ENCODE peak calls at places on chromosome 10, in ten cellular contexts. One of them, this sample, is unnamed.

GRCh38 chr10:121739114-121739513 is 140.9 kb upstream of the FGFR2 start:
- DNase-seq in astrocyte of the spinal cord: no peak
- DNase-seq in type B pancreatic cell: no peak
- DNase-seq in anterior cingulate cortex: no peak
- DNase-seq in NCI-H1417 treated with DMSO at 0.1 percent for 48 hours: no peak
- DNase-seq in foreskin fibroblast: no peak
- DNase-seq in dermis microvascular lymphatic vessel endothelial cell: no peak
- DNase-seq in KG1: no peak
- DNase-seq in stimulated activated CD4-positive, alpha-beta T cell treated with anti-CD3 and anti-CD28 coated beads, Interleukin-2, amount 100 ng/mL, for 48 hours: no peak
- DNase-seq in cardiac muscle cell: no peak
- DNase-seq in this sample: no peak

GRCh38 chr10:24821986-24822385 is 98.3 kb upstream of the ARHGAP21 start:
- DNase-seq in astrocyte of the spinal cord: no peak
- DNase-seq in type B pancreatic cell: no peak
- DNase-seq in anterior cingulate cortex: no peak
- DNase-seq in NCI-H1417 treated with DMSO at 0.1 percent for 48 hours: no peak
- DNase-seq in foreskin fibroblast: peak
- DNase-seq in dermis microvascular lymphatic vessel endothelial cell: no peak
- DNase-seq in KG1: no peak
- DNase-seq in stimulated activated CD4-positive, alpha-beta T cell treated with anti-CD3 and anti-CD28 coated beads, Interleukin-2, amount 100 ng/mL, for 48 hours: no peak
- DNase-seq in cardiac muscle cell: no peak
- DNase-seq in this sample: no peak

GRCh38 chr10:89632824-89633223 is 12.2 kb downstream of the PANK1 start:
- DNase-seq in astrocyte of the spinal cord: no peak
- DNase-seq in type B pancreatic cell: no peak
- DNase-seq in anterior cingulate cortex: no peak
- DNase-seq in NCI-H1417 treated with DMSO at 0.1 percent for 48 hours: no peak
- DNase-seq in foreskin fibroblast: no peak
- DNase-seq in dermis microvascular lymphatic vessel endothelial cell: no peak
- DNase-seq in KG1: no peak
- DNase-seq in stimulated activated CD4-positive, alpha-beta T cell treated with anti-CD3 and anti-CD28 coated beads, Interleukin-2, amount 100 ng/mL, for 48 hours: no peak
- DNase-seq in cardiac muscle cell: no peak
- DNase-seq in this sample: no peak

GRCh38 chr10:58778966-58779365 is 266.3 kb downstream of the BICC1 start:
- DNase-seq in astrocyte of the spinal cord: no peak
- DNase-seq in type B pancreatic cell: no peak
- DNase-seq in anterior cingulate cortex: no peak
- DNase-seq in NCI-H1417 treated with DMSO at 0.1 percent for 48 hours: no peak
- DNase-seq in foreskin fibroblast: no peak
- DNase-seq in dermis microvascular lymphatic vessel endothelial cell: no peak
- DNase-seq in KG1: no peak
- DNase-seq in stimulated activated CD4-positive, alpha-beta T cell treated with anti-CD3 and anti-CD28 coated beads, Interleukin-2, amount 100 ng/mL, for 48 hours: no peak
- DNase-seq in cardiac muscle cell: no peak
- DNase-seq in this sample: no peak

GRCh38 chr10:128040096-128040495 is 86.1 kb downstream of the MKI67 start:
- DNase-seq in astrocyte of the spinal cord: no peak
- DNase-seq in type B pancreatic cell: no peak
- DNase-seq in anterior cingulate cortex: no peak
- DNase-seq in NCI-H1417 treated with DMSO at 0.1 percent for 48 hours: no peak
- DNase-seq in foreskin fibroblast: no peak
- DNase-seq in dermis microvascular lymphatic vessel endothelial cell: no peak
- DNase-seq in KG1: no peak
- DNase-seq in stimulated activated CD4-positive, alpha-beta T cell treated with anti-CD3 and anti-CD28 coated beads, Interleukin-2, amount 100 ng/mL, for 48 hours: no peak
- DNase-seq in cardiac muscle cell: no peak
- DNase-seq in this sample: no peak

GRCh38 chr10:132301371-132302330 is 6.1 kb downstream of the STK32C start:
- DNase-seq in astrocyte of the spinal cord: no peak
- DNase-seq in type B pancreatic cell: no peak
- DNase-seq in anterior cingulate cortex: no peak
- DNase-seq in NCI-H1417 treated with DMSO at 0.1 percent for 48 hours: no peak
- DNase-seq in foreskin fibroblast: no peak
- DNase-seq in dermis microvascular lymphatic vessel endothelial cell: no peak
- DNase-seq in KG1: no peak
- DNase-seq in stimulated activated CD4-positive, alpha-beta T cell treated with anti-CD3 and anti-CD28 coated beads, Interleukin-2, amount 100 ng/mL, for 48 hours: no peak
- DNase-seq in cardiac muscle cell: no peak
- DNase-seq in this sample: no peak

GRCh38 chr10:1255166-1255565 is 199.0 kb downstream of the WDR37 start:
- DNase-seq in astrocyte of the spinal cord: no peak
- DNase-seq in type B pancreatic cell: no peak
- DNase-seq in anterior cingulate cortex: no peak
- DNase-seq in NCI-H1417 treated with DMSO at 0.1 percent for 48 hours: no peak
- DNase-seq in foreskin fibroblast: no peak
- DNase-seq in dermis microvascular lymphatic vessel endothelial cell: no peak
- DNase-seq in KG1: no peak
- DNase-seq in stimulated activated CD4-positive, alpha-beta T cell treated with anti-CD3 and anti-CD28 coated beads, Interleukin-2, amount 100 ng/mL, for 48 hours: no peak
- DNase-seq in cardiac muscle cell: no peak
- DNase-seq in this sample: no peak

GRCh38 chr10:132425029-132425758 is 28.2 kb downstream of the PWWP2B start:
- DNase-seq in astrocyte of the spinal cord: no peak
- DNase-seq in type B pancreatic cell: no peak
- DNase-seq in anterior cingulate cortex: no peak
- DNase-seq in NCI-H1417 treated with DMSO at 0.1 percent for 48 hours: no peak
- DNase-seq in foreskin fibroblast: no peak
- DNase-seq in dermis microvascular lymphatic vessel endothelial cell: no peak
- DNase-seq in KG1: no peak
- DNase-seq in stimulated activated CD4-positive, alpha-beta T cell treated with anti-CD3 and anti-CD28 coated beads, Interleukin-2, amount 100 ng/mL, for 48 hours: no peak
- DNase-seq in cardiac muscle cell: no peak
- DNase-seq in this sample: no peak

GRCh38 chr10:51097546-51097945 is 23.3 kb downstream of the PRKG1 start:
- DNase-seq in astrocyte of the spinal cord: no peak
- DNase-seq in type B pancreatic cell: no peak
- DNase-seq in anterior cingulate cortex: no peak
- DNase-seq in NCI-H1417 treated with DMSO at 0.1 percent for 48 hours: no peak
- DNase-seq in foreskin fibroblast: no peak
- DNase-seq in dermis microvascular lymphatic vessel endothelial cell: no peak
- DNase-seq in KG1: no peak
- DNase-seq in stimulated activated CD4-positive, alpha-beta T cell treated with anti-CD3 and anti-CD28 coated beads, Interleukin-2, amount 100 ng/mL, for 48 hours: no peak
- DNase-seq in cardiac muscle cell: no peak
- DNase-seq in this sample: no peak

GRCh38 chr10:34135515-34135914 is 679.6 kb downstream of the PARD3 start:
- DNase-seq in astrocyte of the spinal cord: no peak
- DNase-seq in type B pancreatic cell: no peak
- DNase-seq in anterior cingulate cortex: no peak
- DNase-seq in NCI-H1417 treated with DMSO at 0.1 percent for 48 hours: no peak
- DNase-seq in foreskin fibroblast: no peak
- DNase-seq in dermis microvascular lymphatic vessel endothelial cell: no peak
- DNase-seq in KG1: no peak
- DNase-seq in stimulated activated CD4-positive, alpha-beta T cell treated with anti-CD3 and anti-CD28 coated beads, Interleukin-2, amount 100 ng/mL, for 48 hours: no peak
- DNase-seq in cardiac muscle cell: no peak
- DNase-seq in this sample: no peak

This sample was measured in NCI-H1048.